ENCODE peak calls at places on chromosomes 11 and 22, in five cellular contexts. One of them, this sample, is unnamed.

GRCh38 chr11:66371627-66372415 is at the start of gene SLC29A2:
- DNase-seq in HepG2: no peak
- DNase-seq in K562: peak
- DNase-seq in GM13976: peak
- DNase-seq in choroid plexus epithelial cell: no peak
- DNase-seq in this sample: peak

GRCh38 chr22:46337870-46338269 is 2.4 kb downstream of the TRMU start:
- DNase-seq in HepG2: no peak
- DNase-seq in K562: no peak
- DNase-seq in GM13976: no peak
- DNase-seq in choroid plexus epithelial cell: no peak
- DNase-seq in this sample: no peak

GRCh38 chr22:44741929-44742328 is 10.4 kb upstream of the ARHGAP8 start:
- DNase-seq in HepG2: no peak
- DNase-seq in K562: no peak
- DNase-seq in GM13976: no peak
- DNase-seq in choroid plexus epithelial cell: no peak
- DNase-seq in this sample: no peak

GRCh38 chr11:8082391-8083087 is 1.5 kb downstream of the TUB start:
- DNase-seq in HepG2: no peak
- DNase-seq in K562: no peak
- DNase-seq in GM13976: no peak
- DNase-seq in choroid plexus epithelial cell: no peak
- DNase-seq in this sample: no peak

GRCh38 chr22:22976033-22976922 is 88.7 kb downstream of the IGLL5 start:
- DNase-seq in HepG2: peak
- DNase-seq in K562: peak
- DNase-seq in GM13976: no peak
- DNase-seq in choroid plexus epithelial cell: no peak
- DNase-seq in this sample: no peak

GRCh38 chr11:88175004-88175706 is at the start of gene RAB38:
- DNase-seq in HepG2: no peak
- DNase-seq in K562: peak
- DNase-seq in GM13976: peak
- DNase-seq in choroid plexus epithelial cell: peak
- DNase-seq in this sample: peak

GRCh38 chr11:10032991-10033390 is 261.0 kb downstream of the SBF2 start:
- DNase-seq in HepG2: no peak
- DNase-seq in K562: no peak
- DNase-seq in GM13976: no peak
- DNase-seq in choroid plexus epithelial cell: no peak
- DNase-seq in this sample: no peak

GRCh38 chr11:47905358-47906059 is 57.4 kb upstream of the NUP160 start:
- DNase-seq in HepG2: no peak
- DNase-seq in K562: peak
- DNase-seq in GM13976: no peak
- DNase-seq in choroid plexus epithelial cell: peak
- DNase-seq in this sample: no peak

GRCh38 chr11:13262096-13262495 is 15.5 kb upstream of the BMAL1 start:
- DNase-seq in HepG2: no peak
- DNase-seq in K562: no peak
- DNase-seq in GM13976: no peak
- DNase-seq in choroid plexus epithelial cell: no peak
- DNase-seq in this sample: no peak

GRCh38 chr11:21625982-21626381 is 566.9 kb upstream of the ANO5 start:
- DNase-seq in HepG2: no peak
- DNase-seq in K562: no peak
- DNase-seq in GM13976: no peak
- DNase-seq in choroid plexus epithelial cell: no peak
- DNase-seq in this sample: no peak

GRCh38 chr22:44698531-44699421 is 3.2 kb upstream of the PRR5 start:
- DNase-seq in HepG2: no peak
- DNase-seq in K562: no peak
- DNase-seq in GM13976: no peak
- DNase-seq in choroid plexus epithelial cell: peak
- DNase-seq in this sample: no peak

GRCh38 chr11:68042219-68043028 is 3.6 kb downstream of the TCIRG1 start:
- DNase-seq in HepG2: no peak
- DNase-seq in K562: no peak
- DNase-seq in GM13976: no peak
- DNase-seq in choroid plexus epithelial cell: no peak
- DNase-seq in this sample: no peak

GRCh38 chr11:102630598-102631448 is 5.7 kb upstream of the MMP20 start:
- DNase-seq in HepG2: no peak
- DNase-seq in K562: no peak
- DNase-seq in GM13976: no peak
- DNase-seq in choroid plexus epithelial cell: no peak
- DNase-seq in this sample: no peak

GRCh38 chr11:34707462-34707840 is 86.6 kb downstream of the EHF start:
- DNase-seq in HepG2: no peak
- DNase-seq in K562: no peak
- DNase-seq in GM13976: no peak
- DNase-seq in choroid plexus epithelial cell: no peak
- DNase-seq in this sample: no peak

GRCh38 chr11:35031869-35032268 is 107.1 kb upstream of the CD44 start:
- DNase-seq in HepG2: no peak
- DNase-seq in K562: no peak
- DNase-seq in GM13976: no peak
- DNase-seq in choroid plexus epithelial cell: peak
- DNase-seq in this sample: no peak

GRCh38 chr11:110491577-110492352 is 62.0 kb downstream of the FDX1 start:
- DNase-seq in HepG2: no peak
- DNase-seq in K562: no peak
- DNase-seq in GM13976: no peak
- DNase-seq in choroid plexus epithelial cell: no peak
- DNase-seq in this sample: no peak

GRCh38 chr11:15688351-15688792 is 573.6 kb downstream of the INSC start:
- DNase-seq in HepG2: no peak
- DNase-seq in K562: no peak
- DNase-seq in GM13976: no peak
- DNase-seq in choroid plexus epithelial cell: no peak
- DNase-seq in this sample: no peak

GRCh38 chr11:78224506-78224905 is 35.8 kb downstream of the USP35 start:
- DNase-seq in HepG2: no peak
- DNase-seq in K562: no peak
- DNase-seq in GM13976: no peak
- DNase-seq in choroid plexus epithelial cell: no peak
- DNase-seq in this sample: no peak

GRCh38 chr11:124891390-124891861 is 6.2 kb downstream of the ROBO4 start:
- DNase-seq in HepG2: no peak
- DNase-seq in K562: no peak
- DNase-seq in GM13976: no peak
- DNase-seq in choroid plexus epithelial cell: no peak
- DNase-seq in this sample: no peak

GRCh38 chr11:79353706-79354105 is 87.1 kb downstream of the TENM4 start:
- DNase-seq in HepG2: no peak
- DNase-seq in K562: no peak
- DNase-seq in GM13976: no peak
- DNase-seq in choroid plexus epithelial cell: no peak
- DNase-seq in this sample: no peak

GRCh38 chr11:83424376-83425136 is 138.4 kb upstream of the CCDC90B start:
- DNase-seq in HepG2: no peak
- DNase-seq in K562: no peak
- DNase-seq in GM13976: no peak
- DNase-seq in choroid plexus epithelial cell: no peak
- DNase-seq in this sample: no peak

GRCh38 chr11:114160884-114161283 is 101.4 kb downstream of the ZBTB16 start:
- DNase-seq in HepG2: no peak
- DNase-seq in K562: no peak
- DNase-seq in GM13976: no peak
- DNase-seq in choroid plexus epithelial cell: no peak
- DNase-seq in this sample: no peak

GRCh38 chr11:104061851-104062521 is 25.5 kb downstream of the DDI1 start:
- DNase-seq in HepG2: no peak
- DNase-seq in K562: no peak
- DNase-seq in GM13976: no peak
- DNase-seq in choroid plexus epithelial cell: peak
- DNase-seq in this sample: no peak

GRCh38 chr11:79371152-79371551 is 69.7 kb downstream of the TENM4 start:
- DNase-seq in HepG2: no peak
- DNase-seq in K562: no peak
- DNase-seq in GM13976: no peak
- DNase-seq in choroid plexus epithelial cell: no peak
- DNase-seq in this sample: peak

GRCh38 chr11:24267015-24267414 is 229.8 kb upstream of the LUZP2 start:
- DNase-seq in HepG2: no peak
- DNase-seq in K562: no peak
- DNase-seq in GM13976: no peak
- DNase-seq in choroid plexus epithelial cell: no peak
- DNase-seq in this sample: no peak

GRCh38 chr11:102802341-102802740 is 4.4 kb upstream of the MMP1 start:
- DNase-seq in HepG2: no peak
- DNase-seq in K562: no peak
- DNase-seq in GM13976: no peak
- DNase-seq in choroid plexus epithelial cell: peak
- DNase-seq in this sample: no peak

GRCh38 chr11:126210871-126211235 is 597 bp downstream of the RPUSD4 start:
- DNase-seq in HepG2: no peak
- DNase-seq in K562: no peak
- DNase-seq in GM13976: no peak
- DNase-seq in choroid plexus epithelial cell: peak
- DNase-seq in this sample: peak

GRCh38 chr11:95505927-95506426 is 275.0 kb upstream of the SESN3 start:
- DNase-seq in HepG2: no peak
- DNase-seq in K562: no peak
- DNase-seq in GM13976: no peak
- DNase-seq in choroid plexus epithelial cell: peak
- DNase-seq in this sample: no peak

GRCh38 chr22:44402196-44403111 is 89.7 kb upstream of the SHISAL1 start:
- DNase-seq in HepG2: no peak
- DNase-seq in K562: no peak
- DNase-seq in GM13976: no peak
- DNase-seq in choroid plexus epithelial cell: no peak
- DNase-seq in this sample: no peak

GRCh38 chr11:29260939-29261705 is 755.7 kb downstream of the KCNA4 start:
- DNase-seq in HepG2: peak
- DNase-seq in K562: no peak
- DNase-seq in GM13976: no peak
- DNase-seq in choroid plexus epithelial cell: peak
- DNase-seq in this sample: peak

GRCh38 chr11:131099013-131099412 is 182.7 kb upstream of the SNX19 start:
- DNase-seq in HepG2: peak
- DNase-seq in K562: no peak
- DNase-seq in GM13976: no peak
- DNase-seq in choroid plexus epithelial cell: no peak
- DNase-seq in this sample: peak

GRCh38 chr22:22855617-22856308 is 31.9 kb upstream of the IGLL5 start:
- DNase-seq in HepG2: peak
- DNase-seq in K562: peak
- DNase-seq in GM13976: peak
- DNase-seq in choroid plexus epithelial cell: peak
- DNase-seq in this sample: peak

GRCh38 chr22:50173221-50173982 is 2.9 kb downstream of the PANX2 start:
- DNase-seq in HepG2: no peak
- DNase-seq in K562: no peak
- DNase-seq in GM13976: peak
- DNase-seq in choroid plexus epithelial cell: no peak
- DNase-seq in this sample: no peak

GRCh38 chr22:41998361-41999261 is at the start of gene WBP2NL:
- DNase-seq in HepG2: no peak
- DNase-seq in K562: peak
- DNase-seq in GM13976: peak
- DNase-seq in choroid plexus epithelial cell: peak
- DNase-seq in this sample: peak

GRCh38 chr11:119372260-119373058 is 9.0 kb downstream of the USP2 start:
- DNase-seq in HepG2: no peak
- DNase-seq in K562: no peak
- DNase-seq in GM13976: no peak
- DNase-seq in choroid plexus epithelial cell: no peak
- DNase-seq in this sample: peak

GRCh38 chr11:108003623-108004022 is 5.1 kb upstream of the CUL5 start:
- DNase-seq in HepG2: no peak
- DNase-seq in K562: no peak
- DNase-seq in GM13976: no peak
- DNase-seq in choroid plexus epithelial cell: no peak
- DNase-seq in this sample: no peak

GRCh38 chr11:17810736-17811135 is 76.2 kb downstream of the KCNC1 start:
- DNase-seq in HepG2: no peak
- DNase-seq in K562: no peak
- DNase-seq in GM13976: no peak
- DNase-seq in choroid plexus epithelial cell: peak
- DNase-seq in this sample: no peak
- TF ChIP-seq CTCF in HepG2: no peak
- TF ChIP-seq CTCF in K562: no peak
- TF ChIP-seq CTCF in GM13976: no peak
- TF ChIP-seq CTCF in choroid plexus epithelial cell: no peak
- TF ChIP-seq CTCF in this sample: no peak

DNA sequence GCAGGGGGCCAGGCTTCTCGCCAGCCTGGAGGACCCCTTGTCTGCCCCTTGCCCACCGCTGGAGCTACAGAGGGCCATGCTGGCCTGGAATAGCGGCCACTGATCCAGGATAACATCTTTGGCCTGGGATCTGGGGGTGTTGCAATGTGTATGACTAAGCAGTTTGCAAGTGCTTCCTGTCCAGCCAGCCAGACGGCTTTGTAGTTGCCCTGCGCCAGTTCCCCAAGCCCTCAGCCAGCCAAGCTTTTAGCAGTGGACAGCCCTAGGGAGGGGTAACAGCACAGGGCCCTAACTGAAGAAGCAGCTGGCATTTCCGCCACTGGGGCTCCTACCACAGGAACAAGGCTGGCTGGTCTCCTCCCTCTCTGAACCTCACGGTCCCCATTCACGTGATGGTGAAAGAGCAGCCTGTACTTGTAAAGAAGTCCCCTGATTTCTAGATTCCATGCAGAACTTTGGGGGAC is 32.1 kb downstream of the UQCR10 start:
- DNase-seq in HepG2: peak
- DNase-seq in K562: peak
- DNase-seq in GM13976: no peak
- DNase-seq in choroid plexus epithelial cell: peak
- DNase-seq in this sample: peak
- TF ChIP-seq CTCF in HepG2: peak
- TF ChIP-seq CTCF in K562: no peak
- TF ChIP-seq CTCF in GM13976: no peak
- TF ChIP-seq CTCF in choroid plexus epithelial cell: peak
- TF ChIP-seq CTCF in this sample: no peak

GRCh38 chr11:60589611-60590010 is 74.4 kb downstream of the MS4A13 start:
- DNase-seq in HepG2: no peak
- DNase-seq in K562: no peak
- DNase-seq in GM13976: no peak
- DNase-seq in choroid plexus epithelial cell: peak
- DNase-seq in this sample: no peak
- TF ChIP-seq CTCF in HepG2: no peak
- TF ChIP-seq CTCF in K562: no peak
- TF ChIP-seq CTCF in GM13976: no peak
- TF ChIP-seq CTCF in choroid plexus epithelial cell: no peak
- TF ChIP-seq CTCF in this sample: peak

DNA sequence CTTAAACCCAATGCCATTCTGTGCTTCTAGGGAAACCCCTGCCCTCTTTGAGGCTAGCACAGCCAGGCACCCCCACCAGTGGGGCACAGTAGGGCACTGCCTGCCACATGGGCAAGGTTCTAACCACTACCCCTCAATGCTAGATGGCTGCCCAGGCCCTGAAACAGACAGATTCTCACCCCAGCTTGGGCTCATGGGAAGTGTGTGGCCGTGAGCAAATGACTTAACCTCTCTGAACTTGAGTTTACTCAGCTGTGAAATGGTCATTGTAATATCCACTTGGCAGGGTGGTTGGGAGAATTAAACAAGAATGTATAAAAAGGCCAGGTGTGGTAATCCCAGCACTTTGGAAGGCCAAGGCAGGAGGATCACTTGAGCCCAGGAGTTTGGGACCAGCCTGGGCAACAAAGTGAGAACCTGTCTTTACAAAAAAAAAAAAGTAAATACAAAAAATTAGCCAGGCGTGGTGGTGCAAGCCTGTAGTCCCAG is 22.4 kb downstream of the C22orf23 start:
- DNase-seq in HepG2: no peak
- DNase-seq in K562: no peak
- DNase-seq in GM13976: no peak
- DNase-seq in choroid plexus epithelial cell: no peak
- DNase-seq in this sample: no peak
- TF ChIP-seq CTCF in HepG2: no peak
- TF ChIP-seq CTCF in K562: no peak
- TF ChIP-seq CTCF in GM13976: no peak
- TF ChIP-seq CTCF in choroid plexus epithelial cell: no peak
- TF ChIP-seq CTCF in this sample: no peak

This sample was measured in Caco-2.